ENCODE peak calls at places on chromosomes 11 and 22, in eight cellular contexts. K, A, J, G, D, U, S and M are unnamed samples.
A peak's percentile ranks its signal among the peaks of the same experiment; 100 is the strongest.

GRCh38 chr11:122661182-122661945 is 5.8 kb downstream of the UBASH3B start:
- DNase-seq in K (no peak), A (peak; percentile 58), J (no peak), G (no peak), D (no peak), U (no peak), S (no peak), M (no peak)

GRCh38 chr22:41907436-41908401 is 7.2 kb downstream of the SHISA8 start:
- DNase-seq in K (no peak), A (no peak), J (no peak), G (no peak), D (peak; percentile 82), U (no peak), S (no peak), M (no peak)

GRCh38 chr11:72232260-72233055 is 7.9 kb downstream of the INPPL1 start:
- DNase-seq in K (no peak), A (no peak), J (no peak), G (no peak), D (no peak), U (no peak), S (no peak), M (no peak)

GRCh38 chr11:33976351-33977199 is 75.0 kb upstream of the CAPRIN1 start:
- DNase-seq in K (no peak), A (peak; percentile 94), J (no peak), G (no peak), D (no peak), U (no peak), S (no peak), M (no peak)

GRCh38 chr11:130947481-130947880 is 31.2 kb upstream of the SNX19 start:
- DNase-seq in K (no peak), A (no peak), J (no peak), G (no peak), D (no peak), U (no peak), S (no peak), M (no peak)

GRCh38 chr11:88043149-88043548 is 132.1 kb downstream of the RAB38 start:
- DNase-seq in K (no peak), A (no peak), J (no peak), G (no peak), D (no peak), U (no peak), S (no peak), M (no peak)

GRCh38 chr11:66542362-66542761 is 3.5 kb downstream of the ZDHHC24 start:
- DNase-seq in K (no peak), A (no peak), J (no peak), G (no peak), D (no peak), U (no peak), S (no peak), M (no peak)

GRCh38 chr22:17095538-17095937 is 10.7 kb downstream of the IL17RA start:
- DNase-seq in K (no peak), A (no peak), J (no peak), G (no peak), D (no peak), U (no peak), S (no peak), M (no peak)

GRCh38 chr11:73157141-73158010 is 15.3 kb upstream of the FCHSD2 start:
- DNase-seq in K (peak; percentile 51), A (peak; percentile 82), J (no peak), G (peak; percentile 36), D (no peak), U (no peak), S (no peak), M (no peak)

GRCh38 chr11:118339281-118340045 is 3.0 kb downstream of the CD3D start:
- DNase-seq in K (no peak), A (no peak), J (peak; percentile 43), G (no peak), D (no peak), U (no peak), S (peak; percentile 24), M (no peak)

GRCh38 chr11:32893091-32893946 is 708 bp downstream of the QSER1 start:
- DNase-seq in K (peak; percentile 71), A (no peak), J (peak; percentile 73), G (peak; percentile 58), D (peak; percentile 23), U (no peak), S (peak; percentile 60), M (peak; percentile 44)

GRCh38 chr11:113553235-113553634 is 78.0 kb upstream of the DRD2 start:
- DNase-seq in K (no peak), A (peak; percentile 79), J (no peak), G (no peak), D (peak; percentile 38), U (no peak), S (no peak), M (peak; percentile 43)

GRCh38 chr11:62592216-62592815 is 993 bp upstream of the TUT1 start:
- DNase-seq in K (no peak), A (no peak), J (no peak), G (no peak), D (no peak), U (no peak), S (no peak), M (no peak)

GRCh38 chr11:44305149-44305642 is 4.7 kb downstream of the ALX4 start:
- DNase-seq in K (no peak), A (no peak), J (no peak), G (no peak), D (no peak), U (no peak), S (no peak), M (no peak)

GRCh38 chr11:65580031-65580692 is 4.3 kb downstream of the EHBP1L1 start:
- DNase-seq in K (no peak), A (no peak), J (no peak), G (no peak), D (no peak), U (no peak), S (no peak), M (no peak)

GRCh38 chr11:64088159-64089026 is 52.7 kb downstream of the FLRT1 start:
- DNase-seq in K (no peak), A (no peak), J (no peak), G (peak; percentile 61), D (peak; percentile 30), U (no peak), S (no peak), M (no peak)

GRCh38 chr22:19974935-19975706 is 33.5 kb upstream of the TXNRD2 start:
- DNase-seq in K (no peak), A (peak; percentile 3), J (no peak), G (peak; percentile 49), D (peak; percentile 62), U (no peak), S (no peak), M (no peak)